ENCODE peak calls at places on chromosome 16, in nine cellular contexts. R, V, K, U, F, Z, P, T and I are unnamed samples.

GRCh38 chr16:88782454-88783390 is 2.3 kb downstream of the PIEZO1 start:
- DNase-seq in F (no peak), V (peak; percentile 95), R (no peak), P (no peak), T (peak; percentile 86), U (no peak), K (no peak), Z (peak; percentile 84), I (no peak)

GRCh38 chr16:67161595-67162058 is 1.9 kb downstream of the FBXL8 start:
- DNase-seq in F (no peak), Z (no peak), P (no peak), T (no peak), V (no peak), K (no peak), R (no peak), U (peak; percentile 60), I (no peak)

GRCh38 chr16:57061084-57061905 is 31.1 kb upstream of the CPNE2 start:
- DNase-seq in U (peak; percentile 76), V (peak; percentile 62), Z (peak; percentile 19), K (no peak), R (no peak), P (peak; percentile 53), T (peak; percentile 71), F (no peak), I (no peak)

GRCh38 chr16:7390974-7391373 is 58.3 kb downstream of the RBFOX1 start:
- DNase-seq in Z (no peak), P (no peak), R (no peak), U (no peak), K (no peak), F (no peak), T (no peak), V (no peak), I (no peak)

GRCh38 chr16:20740007-20740883 is 1.4 kb downstream of the THUMPD1 start:
- DNase-seq in T (peak; percentile 2), P (no peak), F (no peak), V (peak; percentile 31), K (no peak), R (no peak), U (no peak), Z (no peak), I (no peak)

GRCh38 chr16:69270831-69271230 is 40.3 kb upstream of the VPS4A start:
- DNase-seq in T (no peak), R (no peak), Z (peak; percentile 31), P (no peak), V (no peak), K (no peak), F (no peak), U (no peak), I (no peak)

GRCh38 chr16:27020031-27020430 is 46.7 kb upstream of the C16orf82 start:
- DNase-seq in R (no peak), P (no peak), K (no peak), F (no peak), U (no peak), T (no peak), Z (no peak), V (no peak), I (no peak)

GRCh38 chr16:81996664-81997529 is 14.4 kb downstream of the SDR42E1 start:
- DNase-seq in U (no peak), V (peak; percentile 69), P (peak; percentile 12), R (peak; percentile 64), Z (peak; percentile 57), K (peak; percentile 22), F (no peak), T (peak; percentile 56), I (no peak)

GRCh38 chr16:3088450-3088849 is 10.6 kb downstream of the ZSCAN10 start:
- DNase-seq in U (no peak), V (no peak), K (no peak), Z (no peak), R (no peak), F (no peak), T (no peak), P (no peak), I (no peak)

GRCh38 chr16:3087836-3088235 is 11.3 kb downstream of the ZSCAN10 start:
- DNase-seq in T (no peak), P (no peak), U (no peak), V (no peak), F (no peak), K (no peak), Z (no peak), R (no peak), I (no peak)

GRCh38 chr16:3086596-3087242 is 12.4 kb downstream of the ZSCAN10 start:
- DNase-seq in V (no peak), Z (no peak), K (no peak), F (no peak), T (no peak), U (no peak), P (no peak), R (no peak), I (no peak)

GRCh38 chr16:3085868-3086595 is 13.1 kb downstream of the ZSCAN10 start:
- DNase-seq in R (no peak), V (no peak), U (no peak), F (no peak), K (no peak), Z (no peak), T (no peak), P (no peak), I (no peak)

GRCh38 chr16:3087243-3087791 is 11.8 kb downstream of the ZSCAN10 start:
- DNase-seq in P (no peak), T (no peak), F (no peak), V (no peak), K (peak; percentile 57), U (peak; percentile 46), R (no peak), Z (no peak), I (no peak)
- TF ChIP-seq CTCF in P (peak; percentile 25), T (no peak), F (peak; percentile 26), V (no peak), K (peak; percentile 56), U (no peak), R (peak; percentile 4), Z (peak; percentile 14), I (no peak)

GRCh38 chr16:70680495-70681381 is 5.1 kb downstream of the MTSS2 start:
- DNase-seq in V (no peak), F (no peak), R (no peak), P (no peak), Z (no peak), T (no peak), K (no peak), U (peak; percentile 28), I (no peak)

GRCh38 chr16:70681382-70682238 is 4.2 kb downstream of the MTSS2 start:
- DNase-seq in F (no peak), P (no peak), T (no peak), U (peak; percentile 18), Z (no peak), V (no peak), R (no peak), K (no peak), I (no peak)

GRCh38 chr16:70684146-70685060 is 1.4 kb downstream of the MTSS2 start:
- DNase-seq in F (no peak), K (no peak), P (no peak), T (no peak), V (no peak), Z (no peak), R (no peak), U (no peak), I (no peak)

GRCh38 chr16:70683146-70683944 is 2.5 kb downstream of the MTSS2 start:
- DNase-seq in R (no peak), T (no peak), Z (no peak), P (no peak), U (no peak), K (no peak), V (no peak), F (no peak), I (no peak)

GRCh38 chr16:70682239-70683145 is 3.4 kb downstream of the MTSS2 start:
- DNase-seq in F (no peak), P (no peak), K (no peak), V (no peak), Z (no peak), U (peak; percentile 14), R (no peak), T (no peak), I (no peak)
- TF ChIP-seq CTCF in F (no peak), P (no peak), K (peak; percentile 4), V (no peak), Z (no peak), U (no peak), R (no peak), T (no peak), I (no peak)

GRCh38 chr16:28492511-28492910 is 637 bp upstream of the CLN3 start:
- DNase-seq in Z (no peak), F (no peak), T (no peak), V (no peak), K (no peak), U (no peak), R (no peak), P (no peak), I (no peak)

GRCh38 chr16:28491970-28492474 is at the start of gene CLN3:
- DNase-seq in U (peak; percentile 91), T (peak; percentile 94), V (peak; percentile 93), Z (peak; percentile 94), K (peak; percentile 91), F (peak; percentile 86), R (peak; percentile 88), P (peak; percentile 73), I (peak; percentile 95)

GRCh38 chr16:28494141-28494851 is at the start of gene APOBR:
- DNase-seq in K (no peak), V (no peak), F (no peak), R (no peak), T (no peak), P (no peak), U (peak; percentile 30), Z (no peak), I (no peak)

GRCh38 chr16:28495098-28495793 is 803 bp downstream of the APOBR start:
- DNase-seq in P (no peak), K (no peak), F (no peak), V (no peak), U (no peak), Z (no peak), T (no peak), R (no peak), I (no peak)

DNA sequence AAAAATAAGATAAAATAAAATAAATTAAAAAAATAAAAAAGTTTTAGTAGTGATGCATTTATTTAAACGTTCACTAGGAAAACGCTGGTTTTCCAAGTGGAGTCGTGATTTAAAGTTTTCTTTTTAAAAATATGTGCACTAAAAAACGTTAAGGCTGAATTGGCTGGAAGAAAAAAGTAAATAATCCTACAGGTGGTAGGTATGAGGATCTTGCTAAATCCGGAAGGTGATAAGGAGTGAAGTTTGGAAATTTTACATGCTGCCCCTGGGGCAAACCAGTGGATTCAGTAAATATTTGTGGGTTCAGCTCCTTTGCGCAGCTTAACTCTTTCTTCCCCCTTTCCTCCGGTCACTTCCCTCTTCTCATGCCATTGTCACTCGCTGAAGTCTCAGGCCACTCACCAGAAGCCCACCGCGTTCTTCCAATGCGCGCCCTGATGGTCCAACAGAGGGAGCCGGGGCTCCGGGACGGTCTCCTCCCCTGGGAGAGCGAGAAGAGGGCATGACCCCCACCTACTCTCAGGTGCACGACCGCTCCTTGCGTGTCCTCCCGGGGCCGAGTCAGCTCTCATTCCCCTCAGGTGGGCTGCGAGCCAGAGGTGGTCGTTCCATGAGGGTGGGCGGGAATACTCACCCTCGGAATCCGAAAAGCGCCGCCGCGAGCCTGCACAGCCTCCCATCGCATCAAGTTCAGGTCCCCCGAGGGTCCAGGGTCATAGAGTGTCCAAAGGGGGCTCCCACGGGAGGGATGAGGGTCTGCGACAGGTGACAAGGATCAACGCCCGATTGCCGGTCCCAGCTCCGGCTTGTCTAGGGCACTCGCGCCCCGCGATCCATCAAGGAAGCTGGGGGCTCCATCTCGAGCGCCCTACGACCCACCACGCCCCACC is 549 bp downstream of the CLN3 start:
- DNase-seq in V (peak; percentile 48), R (no peak), K (peak; percentile 64), F (no peak), P (no peak), Z (no peak), U (peak; percentile 38), T (peak; percentile 5), I (no peak)
- TF ChIP-seq CTCF in V (no peak), R (peak; percentile 46), K (no peak), F (peak; percentile 53), P (peak; percentile 57), Z (peak; percentile 30), U (peak; percentile 56), T (peak; percentile 36), I (no peak)

GRCh38 chr16:706189-707061 is 824 bp upstream of the FBXL16 start:
- DNase-seq in P (no peak), K (peak; percentile 45), T (no peak), V (no peak), F (no peak), Z (no peak), R (no peak), U (no peak), I (no peak)
- TF ChIP-seq CTCF in P (no peak), K (no peak), T (no peak), V (no peak), F (no peak), Z (no peak), R (no peak), U (no peak), I (no peak)